ENCODE peak calls at places on chromosomes 1 and 21, in six cellular contexts. S is IMR-90, V is neuronal stem cell, D is H9, Y is mesenchymal stem cell, L is H1. G is an unnamed sample.

GRCh38 chr1:192879416-192879815 is 70.6 kb downstream of the RGS2 start:
- DNase-seq in S (peak; percentile 9), V (no peak), D (no peak), Y (peak; percentile 65), L (no peak), G (peak; percentile 3)

GRCh38 chr1:94878329-94878728 is 48.6 kb downstream of the CNN3 start:
- DNase-seq in S (no peak), V (no peak), D (no peak), Y (no peak), L (no peak), G (no peak)

GRCh38 chr1:108027389-108027788 is 62.4 kb upstream of the VAV3 start:
- DNase-seq in S (no peak), V (no peak), D (no peak), Y (no peak), L (no peak), G (no peak)

GRCh38 chr1:84301759-84302380 is 362 bp downstream of the SAMD13 start:
- DNase-seq in S (no peak), V (no peak), D (no peak), Y (peak; percentile 19), L (no peak), G (no peak)

GRCh38 chr1:240030236-240030635 is 61.4 kb upstream of the FMN2 start:
- DNase-seq in S (peak; percentile 50), V (no peak), D (no peak), Y (no peak), L (no peak), G (no peak)

GRCh38 chr1:197178998-197179397 is 32.5 kb upstream of the ASPM start:
- DNase-seq in S (peak; percentile 74), V (no peak), D (no peak), Y (peak; percentile 71), L (no peak), G (peak; percentile 5)

GRCh38 chr1:217138839-217139466 is 415.7 kb upstream of the ESRRG start:
- DNase-seq in S (no peak), V (peak; percentile 11), D (no peak), Y (no peak), L (no peak), G (no peak)

GRCh38 chr1:10283318-10283984 is 73.1 kb downstream of the KIF1B start:
- DNase-seq in S (no peak), V (no peak), D (no peak), Y (no peak), L (no peak), G (peak; percentile 91)

GRCh38 chr1:33094971-33095604 is 14.1 kb downstream of the AZIN2 start:
- DNase-seq in S (peak; percentile 71), V (peak; percentile 73), D (peak; percentile 73), Y (peak; percentile 74), L (peak; percentile 29), G (peak; percentile 92)

GRCh38 chr1:230875370-230875769 is 7.0 kb upstream of the C1orf198 start:
- DNase-seq in S (no peak), V (no peak), D (no peak), Y (no peak), L (no peak), G (peak; percentile 76)

GRCh38 chr1:12142141-12142823 is 24.5 kb upstream of the TNFRSF1B start:
- DNase-seq in S (no peak), V (peak; percentile 9), D (no peak), Y (no peak), L (no peak), G (peak; percentile 6)

GRCh38 chr1:157115429-157115838 is 15.8 kb upstream of the ETV3L start:
- DNase-seq in S (no peak), V (no peak), D (peak; percentile 30), Y (no peak), L (no peak), G (no peak)

GRCh38 chr21:44902268-44903053 is 18.2 kb downstream of the ITGB2 start:
- DNase-seq in S (no peak), V (no peak), D (no peak), Y (no peak), L (no peak), G (no peak)

GRCh38 chr1:52365091-52365745 is 787 bp downstream of the CC2D1B start:
- DNase-seq in S (peak; percentile 69), V (no peak), D (peak; percentile 51), Y (peak; percentile 92), L (no peak), G (peak; percentile 67)

GRCh38 chr1:183694035-183694434 is 40.9 kb upstream of the APOBEC4 start:
- DNase-seq in S (no peak), V (no peak), D (no peak), Y (no peak), L (no peak), G (no peak)

GRCh38 chr1:182368369-182368768 is 23.2 kb downstream of the GLUL start:
- DNase-seq in S (no peak), V (no peak), D (no peak), Y (no peak), L (no peak), G (no peak)

GRCh38 chr1:116665001-116665400 is 2.5 kb downstream of the IGSF3 start:
- DNase-seq in S (no peak), V (no peak), D (no peak), Y (no peak), L (no peak), G (no peak)

GRCh38 chr1:27589841-27590426 is 14.0 kb downstream of the AHDC1 start:
- DNase-seq in S (peak; percentile 54), V (no peak), D (no peak), Y (peak; percentile 70), L (no peak), G (no peak)

GRCh38 chr1:225467193-225468020 is 39.6 kb upstream of the LBR start:
- DNase-seq in S (no peak), V (no peak), D (no peak), Y (no peak), L (no peak), G (no peak)

GRCh38 chr21:32757804-32758203 is 13.8 kb downstream of the PAXBP1 start:
- DNase-seq in S (no peak), V (no peak), D (no peak), Y (no peak), L (no peak), G (no peak)

GRCh38 chr1:45442272-45442671 is 48.7 kb downstream of the TESK2 start:
- DNase-seq in S (peak; percentile 85), V (no peak), D (no peak), Y (peak; percentile 58), L (no peak), G (peak; percentile 82)

GRCh38 chr1:59034925-59035324 is 251.1 kb upstream of the JUN start:
- DNase-seq in S (no peak), V (no peak), D (no peak), Y (no peak), L (no peak), G (no peak)

GRCh38 chr1:155196103-155196892 is 11.4 kb downstream of the THBS3 start:
- DNase-seq in S (no peak), V (peak; percentile 92), D (peak; percentile 95), Y (no peak), L (no peak), G (no peak)

GRCh38 chr1:222892137-222892763 is 77.4 kb downstream of the DISP1 start:
- DNase-seq in S (peak; percentile 94), V (no peak), D (no peak), Y (peak; percentile 93), L (no peak), G (no peak)

GRCh38 chr1:109425902-109426277 is 358 bp downstream of the PSMA5 start:
- DNase-seq in S (peak; percentile 53), V (no peak), D (no peak), Y (peak; percentile 82), L (no peak), G (peak; percentile 75)

GRCh38 chr1:21782868-21783678 is at the start of gene USP48:
- DNase-seq in S (peak; percentile 97), V (peak; percentile 93), D (peak; percentile 98), Y (peak; percentile 97), L (peak; percentile 92), G (peak; percentile 98)
- H4K8ac ChIP-seq in S (peak within 1 kb of the TSS; percentile 100), V (peak within 1 kb of the TSS; percentile 78), D (no peak within 1 kb of the TSS), Y (peak within 1 kb of the TSS; percentile 100), L (peak within 1 kb of the TSS; percentile 99), G (peak within 1 kb of the TSS; percentile 99)

GRCh38 chr1:221076467-221076866 is 197.2 kb downstream of the HLX start:
- DNase-seq in S (no peak), V (no peak), D (no peak), Y (no peak), L (no peak), G (no peak)

GRCh38 chr1:221072214-221072613 is 193.0 kb downstream of the HLX start:
- DNase-seq in S (no peak), V (no peak), D (no peak), Y (no peak), L (no peak), G (no peak)

GRCh38 chr1:221071761-221072160 is 192.5 kb downstream of the HLX start:
- DNase-seq in S (no peak), V (no peak), D (no peak), Y (no peak), L (no peak), G (no peak)

GRCh38 chr1:221078260-221078965 is 199.2 kb downstream of the HLX start:
- DNase-seq in S (peak; percentile 51), V (no peak), D (no peak), Y (peak; percentile 37), L (no peak), G (no peak)

DNA sequence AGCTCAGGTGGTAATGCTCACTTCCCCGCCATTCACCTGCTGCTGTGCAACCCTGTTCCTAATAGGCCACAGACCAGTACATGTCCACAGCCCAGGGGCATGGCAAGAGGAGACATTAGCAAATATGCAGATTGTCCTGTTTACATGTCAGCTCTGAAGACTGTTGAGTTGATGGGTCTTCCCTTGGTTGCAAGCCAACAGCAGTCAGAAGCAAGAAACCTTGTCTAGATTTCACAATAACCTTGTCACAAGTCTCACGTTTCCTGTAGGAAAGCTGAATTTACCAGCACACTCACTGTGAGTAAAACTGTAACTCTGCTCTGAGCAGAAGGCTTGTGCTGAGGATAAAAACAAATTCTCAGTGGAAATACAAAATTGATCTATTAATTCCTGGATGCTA is 195.1 kb downstream of the HLX start:
- DNase-seq in S (peak; percentile 17), V (no peak), D (no peak), Y (peak; percentile 48), L (no peak), G (no peak)
- H3K14ac ChIP-seq in S (no peak overlapping the region), V (no peak overlapping the region), D (no peak overlapping the region), Y (no peak overlapping the region), L (no peak overlapping the region), G (no peak overlapping the region)

DNA sequence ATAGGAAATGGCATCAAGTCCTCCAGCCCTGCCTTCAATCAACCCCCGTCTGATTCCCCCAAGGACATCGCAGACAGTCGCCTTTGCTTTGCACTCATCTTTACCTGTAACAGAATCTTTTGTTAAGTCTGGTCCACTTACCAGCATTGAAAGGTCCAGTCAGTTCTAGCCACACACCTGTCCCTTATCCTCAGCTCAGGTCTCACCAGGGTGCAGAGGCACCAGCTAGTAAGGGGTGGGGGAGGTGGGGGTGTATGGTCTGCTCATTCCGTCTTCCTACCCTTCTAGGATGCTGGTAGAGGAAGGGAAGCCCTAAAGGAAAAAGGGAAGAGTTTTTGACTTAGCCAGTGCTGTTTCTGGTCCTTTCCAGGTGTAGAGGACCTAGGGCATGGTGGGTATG is 427.7 kb downstream of the MATN1 start:
- DNase-seq in S (no peak), V (no peak), D (no peak), Y (no peak), L (no peak), G (no peak)
- H3K9me3 ChIP-seq in S (no peaks in the 10 kb centered on the region), V (peaks cover 2% of the 10 kb centered on the region), D (peaks cover 8% of the 10 kb centered on the region), Y (peaks cover 10% of the 10 kb centered on the region), L (peaks cover 9% of the 10 kb centered on the region), G (peaks cover 4% of the 10 kb centered on the region)

DNA sequence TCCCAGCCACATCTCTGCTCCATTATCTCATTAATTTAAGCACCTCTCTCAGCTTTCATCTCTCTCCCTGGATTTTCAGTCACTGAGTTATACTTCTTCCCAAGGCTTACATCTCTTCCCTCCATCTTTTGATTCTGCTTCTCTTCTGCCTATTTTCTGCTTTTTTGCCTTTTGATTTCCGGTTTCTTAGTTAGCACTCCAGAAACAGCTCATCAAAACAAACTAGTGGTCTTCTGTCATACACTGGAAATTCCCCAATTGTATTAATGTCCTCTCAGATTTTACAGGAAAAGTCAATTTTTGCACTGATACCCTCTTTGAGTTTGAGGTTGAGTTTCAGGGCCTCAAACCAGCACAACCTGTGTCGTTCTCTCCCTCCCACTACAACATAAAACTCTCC is 1.5 kb downstream of the LCE3E start:
- DNase-seq in S (no peak), V (no peak), D (no peak), Y (no peak), L (no peak), G (peak; percentile 0)
- H4K8ac ChIP-seq in S (no peak overlapping the region), V (no peak overlapping the region), D (no peak overlapping the region), Y (no peak overlapping the region), L (no peak overlapping the region), G (no peak overlapping the region)